ENCODE peak calls at places on chromosome 3, in nine cellular contexts. B is OCI-LY7; O is mammary epithelial cell; X is cardiac muscle cell; C is heart left ventricle; J is astrocyte; V is sigmoid colon; P is CD8-positive, alpha-beta memory T cell; H is heart right ventricle. R is an unnamed sample. For H3K36me3 and H3K4me1, the result is how much of the 10 kb centered on the place peaks cover.

GRCh38 chr3:192892981-192893827 is 24.5 kb downstream of the MB21D2 start:
- DNase-seq in V (peak), J (peak), O (no peak), X (peak), H (peak), B (no peak), P (peak), C (peak), R (peak)

GRCh38 chr3:134473868-134474546 is 11.8 kb downstream of the ANAPC13 start:
- DNase-seq in C (peak), O (peak), P (peak), H (peak), J (peak), X (peak), B (peak), V (peak), R (no peak)

GRCh38 chr3:111975131-111975530 is 3.7 kb upstream of the ABHD10 start:
- DNase-seq in X (no peak), J (no peak), B (no peak), V (no peak), H (no peak), C (no peak), O (no peak), P (no peak), R (no peak)

GRCh38 chr3:197376020-197376419 is 77.6 kb upstream of the DLG1 start:
- DNase-seq in V (peak), P (no peak), C (no peak), H (no peak), B (no peak), O (peak), X (no peak), J (no peak), R (no peak)

GRCh38 chr3:149618151-149619123 is 39.4 kb downstream of the WWTR1 start:
- DNase-seq in O (peak), P (no peak), H (peak), X (peak), B (no peak), J (peak), C (peak), V (no peak), R (no peak)

GRCh38 chr3:126621627-126622345 is 33.1 kb downstream of the TXNRD3 start:
- DNase-seq in P (no peak), V (no peak), O (peak), B (no peak), X (peak), J (peak), H (no peak), C (no peak), R (no peak)

GRCh38 chr3:75049581-75049980 is 435.1 kb upstream of the CNTN3 start:
- DNase-seq in C (no peak), V (no peak), J (no peak), O (peak), B (no peak), P (no peak), X (no peak), H (no peak), R (no peak)

GRCh38 chr3:46429250-46429649 is 22.2 kb downstream of the CCRL2 start:
- DNase-seq in C (no peak), B (no peak), H (no peak), X (no peak), O (no peak), J (no peak), P (no peak), V (no peak), R (no peak)

GRCh38 chr3:190183121-190183520 is 62.4 kb upstream of the P3H2 start:
- DNase-seq in B (no peak), J (peak), O (peak), P (no peak), C (peak), V (no peak), X (peak), H (peak), R (no peak)

GRCh38 chr3:172989373-172989772 is 151.7 kb downstream of the SPATA16 start:
- DNase-seq in J (no peak), P (no peak), X (no peak), B (no peak), V (no peak), O (no peak), H (no peak), C (no peak), R (no peak)

GRCh38 chr3:151227438-151228290 is 24.6 kb upstream of the GPR171 start:
- DNase-seq in V (peak), C (peak), J (peak), X (peak), P (peak), O (peak), B (peak), H (peak), R (peak)

GRCh38 chr3:128504533-128504915 is 11.5 kb upstream of the GATA2 start:
- DNase-seq in B (no peak), O (no peak), V (peak), J (no peak), C (no peak), X (no peak), P (no peak), H (no peak), R (no peak)

GRCh38 chr3:10248984-10249748 is 907 bp downstream of the TATDN2 start:
- DNase-seq in O (peak), C (peak), X (no peak), B (peak), J (peak), P (peak), V (peak), H (no peak), R (peak)

GRCh38 chr3:186640473-186640818 is 247 bp downstream of the FETUB start:
- DNase-seq in J (peak), O (peak), B (no peak), H (no peak), C (no peak), X (no peak), V (no peak), P (no peak), R (no peak)

GRCh38 chr3:18194431-18194830 is 230.7 kb downstream of the SATB1 start:
- DNase-seq in H (no peak), O (no peak), J (no peak), C (no peak), P (no peak), V (no peak), X (peak), B (no peak), R (no peak)

GRCh38 chr3:53798144-53798543 is 48.1 kb downstream of the CHDH start:
- DNase-seq in X (no peak), V (no peak), H (no peak), C (no peak), B (no peak), J (no peak), P (no peak), O (no peak), R (no peak)

GRCh38 chr3:53791317-53791716 is 54.9 kb downstream of the CHDH start:
- DNase-seq in O (no peak), H (no peak), V (no peak), B (no peak), J (no peak), C (no peak), P (no peak), X (no peak), R (no peak)

GRCh38 chr3:53795176-53795575 is 51.0 kb downstream of the CHDH start:
- DNase-seq in H (no peak), J (no peak), P (no peak), X (no peak), B (no peak), O (peak), C (no peak), V (no peak), R (no peak)

GRCh38 chr3:53796161-53796560 is 50.1 kb downstream of the CHDH start:
- DNase-seq in X (no peak), O (no peak), P (no peak), B (no peak), C (peak), V (no peak), H (peak), J (no peak), R (no peak)

GRCh38 chr3:53794597-53794996 is 51.6 kb downstream of the CHDH start:
- DNase-seq in X (no peak), P (no peak), J (peak), O (peak), V (no peak), H (no peak), C (no peak), B (no peak), R (no peak)
- H3K27ac ChIP-seq in X (no peak), P (no peak), J (no peak), O (no peak), V (no peak), H (no peak), C (no peak), B (no peak), R (no peak)

GRCh38 chr3:116018651-116019050 is 395.3 kb downstream of the GAP43 start:
- DNase-seq in C (no peak), J (peak), V (no peak), P (no peak), H (no peak), O (peak), B (no peak), X (no peak), R (no peak)

GRCh38 chr3:116020495-116020894 is 397.2 kb downstream of the GAP43 start:
- DNase-seq in C (no peak), V (no peak), J (peak), X (peak), P (no peak), B (no peak), O (peak), H (no peak), R (no peak)

GRCh38 chr3:116020989-116021388 is 397.7 kb downstream of the GAP43 start:
- DNase-seq in B (no peak), P (no peak), C (no peak), X (no peak), O (no peak), H (no peak), J (no peak), V (no peak), R (no peak)

DNA sequence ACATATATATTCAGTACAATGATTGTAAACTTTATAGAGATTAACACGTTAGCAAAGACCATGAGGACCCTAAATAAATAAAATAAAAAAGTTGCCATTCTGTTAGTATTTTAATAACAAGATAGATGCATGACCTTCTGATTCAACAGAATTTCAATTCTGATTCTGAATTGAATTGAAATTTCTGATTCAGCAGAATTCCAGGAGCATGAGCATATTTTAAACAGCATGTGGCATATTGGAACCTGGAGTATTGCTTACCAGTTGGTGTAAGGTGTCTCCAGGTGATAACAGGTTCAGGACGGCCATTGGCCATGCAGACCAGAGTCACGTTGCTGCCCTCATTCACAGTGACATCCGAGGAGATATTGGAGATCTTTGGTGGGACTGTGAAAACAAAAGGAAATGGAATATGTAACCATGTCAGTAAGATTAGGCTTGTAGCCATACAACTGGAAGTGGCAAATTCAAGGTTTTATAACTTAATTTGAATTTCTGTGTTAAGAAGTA is 396.0 kb downstream of the GAP43 start:
- DNase-seq in P (no peak), J (no peak), X (no peak), C (no peak), B (no peak), V (no peak), O (no peak), H (no peak), R (no peak)
- H3K36me3 ChIP-seq in P (under half), J (under half), X (under half), C (under half), B (under half), V (under half), O (under half), H (under half), R (under half)

GRCh38 chr3:30640856-30641255 is 34.5 kb downstream of the TGFBR2 start:
- DNase-seq in X (no peak), C (no peak), B (no peak), H (no peak), P (no peak), J (no peak), V (no peak), O (no peak), R (no peak)
- H3K4me1 ChIP-seq in X (under half), C (half or more), B (half or more), H (half or more), P (half or more), J (under half), V (half or more), O (under half), R (half or more)

GRCh38 chr3:89624494-89624893 is 517.1 kb downstream of the EPHA3 start:
- DNase-seq in P (no peak), V (no peak), B (no peak), X (no peak), C (no peak), O (no peak), H (no peak), J (no peak), R (no peak)

GRCh38 chr3:89622063-89622700 is 514.8 kb downstream of the EPHA3 start:
- DNase-seq in P (no peak), V (no peak), C (peak), J (no peak), O (no peak), H (no peak), B (no peak), X (peak), R (no peak)

GRCh38 chr3:89617706-89618105 is 510.3 kb downstream of the EPHA3 start:
- DNase-seq in V (no peak), P (no peak), J (no peak), X (no peak), C (no peak), B (no peak), H (no peak), O (peak), R (no peak)

DNA sequence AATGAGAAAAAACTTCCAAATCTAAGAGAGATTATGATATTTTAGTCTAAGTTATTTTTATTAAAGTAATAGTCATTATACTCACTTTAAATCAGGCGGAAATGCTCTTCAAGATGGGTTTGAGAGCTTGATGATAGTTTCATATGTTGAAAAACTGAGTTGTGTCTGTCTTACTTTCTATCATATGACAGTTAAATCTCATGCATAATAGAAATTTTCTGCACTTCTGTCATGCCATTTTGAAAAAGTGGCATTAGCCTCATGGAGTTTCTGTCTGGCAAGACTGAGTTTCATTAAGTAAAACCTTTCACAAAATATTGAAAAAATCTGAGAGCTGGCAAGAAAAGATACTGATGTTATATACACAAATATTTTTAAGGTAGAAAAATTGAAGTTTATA is 511.8 kb downstream of the EPHA3 start:
- DNase-seq in H (no peak), V (no peak), B (no peak), C (no peak), O (no peak), J (no peak), X (no peak), P (no peak), R (no peak)
- H3K27ac ChIP-seq in H (no peak), V (no peak), B (no peak), C (no peak), O (no peak), J (no peak), X (no peak), P (no peak), R (no peak)

GRCh38 chr3:179622023-179622422 is 17.4 kb downstream of the NDUFB5 start:
- DNase-seq in X (no peak), V (no peak), O (no peak), P (no peak), B (no peak), H (no peak), C (no peak), J (no peak), R (no peak)

GRCh38 chr3:179624471-179624870 is 19.9 kb downstream of the NDUFB5 start:
- DNase-seq in H (no peak), X (no peak), C (no peak), V (no peak), P (no peak), J (peak), O (no peak), B (no peak), R (no peak)
- H3K36me3 ChIP-seq in H (under half), X (under half), C (half or more), V (half or more), P (under half), J (under half), O (under half), B (half or more), R (under half)

GRCh38 chr3:56800373-56801150 is 1.2 kb downstream of the ARHGEF3 start:
- DNase-seq in O (peak), C (peak), P (peak), B (peak), H (no peak), V (no peak), J (peak), X (no peak), R (peak)
- H3K4me1 ChIP-seq in O (under half), C (half or more), P (under half), B (under half), H (under half), V (half or more), J (under half), X (under half), R (under half)

GRCh38 chr3:138124188-138124587 is 8.0 kb downstream of the A4GNT start:
- DNase-seq in C (no peak), J (no peak), O (no peak), X (no peak), P (no peak), V (no peak), B (no peak), H (no peak), R (no peak)
- H3K27ac ChIP-seq in C (no peak), J (no peak), O (no peak), X (no peak), P (no peak), V (peak), B (no peak), H (no peak), R (peak)

DNA sequence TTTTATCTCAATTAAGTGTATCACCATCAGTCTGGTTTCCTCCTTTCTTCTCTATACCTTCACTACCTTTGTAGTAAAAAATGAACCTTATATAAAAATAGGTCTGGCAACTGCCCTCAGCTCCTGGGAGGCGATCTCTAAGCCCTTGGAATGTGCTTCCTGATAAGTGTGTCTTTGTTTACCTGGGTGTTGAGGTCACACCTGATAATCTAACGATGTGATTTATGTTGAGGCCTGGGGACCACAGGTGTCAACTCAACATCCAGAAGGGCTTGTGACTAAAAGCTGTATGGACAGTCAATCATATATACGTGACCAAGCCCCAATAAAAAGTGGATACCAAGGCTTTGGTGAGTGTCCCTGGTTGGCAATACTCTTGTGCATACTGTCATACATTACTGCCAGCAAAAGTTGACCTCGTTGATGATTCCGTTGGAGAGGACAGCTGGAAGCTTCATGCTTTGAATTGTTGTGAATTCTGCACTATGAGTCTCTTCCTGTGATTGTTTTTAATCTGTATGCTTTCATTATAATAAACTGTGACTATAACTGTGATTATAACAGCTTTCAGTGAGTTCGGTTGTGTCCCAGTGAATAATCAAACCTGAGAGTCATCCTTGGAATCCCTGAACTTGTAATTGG is 4.1 kb downstream of the NSUN3 start:
- DNase-seq in J (no peak), P (no peak), H (no peak), O (no peak), C (no peak), B (no peak), V (no peak), X (no peak), R (no peak)
- H3K36me3 ChIP-seq in J (under half), P (under half), H (under half), O (under half), C (under half), B (under half), V (under half), X (under half), R (under half)

GRCh38 chr3:42653560-42654330 is at the start of gene ZBTB47:
- DNase-seq in B (no peak), V (peak), C (peak), O (peak), P (no peak), X (peak), J (no peak), H (peak), R (peak)
- H3K4me1 ChIP-seq in B (under half), V (half or more), C (half or more), O (under half), P (under half), X (under half), J (half or more), H (under half), R (under half)